ENCODE peak calls at places on chromosomes 12 and 14, in eight cellular contexts. Q, L, N, R, Z, J, X and A are unnamed samples.

GRCh38 chr14:64704743-64705405 is 650 bp downstream of the PLEKHG3 start:
- DNase-seq in Q (peak), L (no peak), N (no peak), R (no peak), Z (peak), J (no peak), X (peak), A (peak)

GRCh38 chr12:111180830-111181726 is 187.8 kb downstream of the PHETA1 start:
- DNase-seq in Q (peak), L (no peak), N (peak), R (peak), Z (peak), J (peak), X (peak), A (peak)

GRCh38 chr12:91896725-91897515 is 248.7 kb downstream of the BTG1 start:
- DNase-seq in Q (no peak), L (no peak), N (no peak), R (no peak), Z (no peak), J (no peak), X (peak), A (no peak)

GRCh38 chr12:47277972-47278448 is 198.3 kb upstream of the AMIGO2 start:
- DNase-seq in Q (no peak), L (no peak), N (peak), R (peak), Z (peak), J (no peak), X (no peak), A (no peak)

GRCh38 chr12:85280984-85281946 is 1.2 kb downstream of the ALX1 start:
- DNase-seq in Q (no peak), L (no peak), N (peak), R (no peak), Z (no peak), J (no peak), X (no peak), A (no peak)

GRCh38 chr12:77488041-77488620 is 342.6 kb upstream of the NAV3 start:
- DNase-seq in Q (no peak), L (no peak), N (peak), R (peak), Z (peak), J (no peak), X (no peak), A (no peak)

GRCh38 chr12:30882706-30883105 is 43.8 kb upstream of the TSPAN11 start:
- DNase-seq in Q (no peak), L (no peak), N (peak), R (no peak), Z (no peak), J (no peak), X (no peak), A (peak)

GRCh38 chr14:73741876-73742519 is 27.8 kb upstream of the PNMA1 start:
- DNase-seq in Q (no peak), L (peak), N (no peak), R (no peak), Z (no peak), J (no peak), X (no peak), A (no peak)

GRCh38 chr14:72480465-72481243 is 413.2 kb downstream of the DPF3 start:
- DNase-seq in Q (no peak), L (no peak), N (no peak), R (no peak), Z (peak), J (no peak), X (no peak), A (no peak)

GRCh38 chr12:30898846-30899245 is 27.7 kb upstream of the TSPAN11 start:
- DNase-seq in Q (no peak), L (no peak), N (no peak), R (no peak), Z (no peak), J (no peak), X (no peak), A (no peak)

GRCh38 chr12:27549801-27550652 is 26.0 kb downstream of the PPFIBP1 start:
- DNase-seq in Q (peak), L (no peak), N (peak), R (peak), Z (peak), J (peak), X (peak), A (peak)

GRCh38 chr14:36524220-36524837 is 4.3 kb upstream of the NKX2-1 start:
- DNase-seq in Q (no peak), L (no peak), N (no peak), R (no peak), Z (no peak), J (no peak), X (no peak), A (no peak)

GRCh38 chr14:96201157-96201556 is 3.5 kb upstream of the BDKRB2 start:
- DNase-seq in Q (no peak), L (no peak), N (no peak), R (no peak), Z (no peak), J (no peak), X (no peak), A (no peak)

GRCh38 chr12:31785318-31785717 is 56.5 kb upstream of the AMN1 start:
- DNase-seq in Q (no peak), L (no peak), N (no peak), R (no peak), Z (no peak), J (no peak), X (no peak), A (no peak)

GRCh38 chr12:109540526-109541411 is 32.5 kb downstream of the MMAB start:
- DNase-seq in Q (no peak), L (no peak), N (no peak), R (no peak), Z (no peak), J (no peak), X (no peak), A (no peak)

GRCh38 chr14:50853891-50854290 is 18.0 kb upstream of the ABHD12B start:
- DNase-seq in Q (no peak), L (no peak), N (no peak), R (no peak), Z (no peak), J (no peak), X (no peak), A (no peak)

GRCh38 chr12:84069699-84070098 is 842.9 kb downstream of the SLC6A15 start:
- DNase-seq in Q (no peak), L (no peak), N (no peak), R (peak), Z (peak), J (no peak), X (no peak), A (no peak)

GRCh38 chr12:89789862-89790261 is 81.2 kb upstream of the ATP2B1 start:
- DNase-seq in Q (no peak), L (no peak), N (peak), R (no peak), Z (no peak), J (no peak), X (no peak), A (no peak)

DNA sequence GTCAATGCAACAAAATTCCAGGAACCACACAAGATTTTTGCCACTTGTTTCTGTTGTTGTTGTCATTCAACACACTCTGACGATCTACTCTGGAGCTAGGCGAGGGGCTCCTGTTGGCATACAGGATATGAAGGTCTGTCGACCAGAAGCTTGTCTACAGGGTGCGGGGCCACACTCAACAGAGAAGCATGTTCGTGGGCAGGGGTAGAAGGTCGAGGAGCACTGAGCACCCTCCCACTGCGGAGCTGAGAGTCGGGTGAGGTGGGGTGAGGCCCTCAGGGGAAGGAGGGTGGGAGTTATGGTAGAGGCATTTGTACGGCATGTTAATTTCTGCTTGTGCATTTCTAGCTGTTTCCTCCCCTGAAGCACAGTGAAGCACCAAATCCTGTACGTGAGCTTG is 115.1 kb downstream of the PRMT8 start:
- DNase-seq in Q (no peak), L (no peak), N (no peak), R (no peak), Z (no peak), J (no peak), X (no peak), A (no peak)
- H3K4me3 ChIP-seq in Q (no peak), L (no peak), N (no peak), R (no peak), Z (no peak), J (no peak), X (no peak), A (no peak)

GRCh38 chr12:55682087-55682796 is 25.5 kb downstream of the ITGA7 start:
- DNase-seq in Q (no peak), L (no peak), N (no peak), R (no peak), Z (no peak), J (no peak), X (no peak), A (no peak)
- H3K4me3 ChIP-seq in Q (no peak), L (no peak), N (no peak), R (peak), Z (no peak), J (no peak), X (no peak), A (peak)

GRCh38 chr12:93174473-93174872 is 203.3 kb upstream of the NUDT4 start:
- DNase-seq in Q (no peak), L (no peak), N (no peak), R (no peak), Z (no peak), J (no peak), X (no peak), A (no peak)

GRCh38 chr12:93173178-93173957 is 204.4 kb upstream of the NUDT4 start:
- DNase-seq in Q (no peak), L (no peak), N (peak), R (peak), Z (peak), J (no peak), X (no peak), A (peak)

GRCh38 chr12:93176610-93177126 is 201.1 kb upstream of the NUDT4 start:
- DNase-seq in Q (no peak), L (no peak), N (no peak), R (no peak), Z (no peak), J (no peak), X (no peak), A (no peak)

GRCh38 chr12:93176166-93176565 is 201.6 kb upstream of the NUDT4 start:
- DNase-seq in Q (no peak), L (no peak), N (peak), R (peak), Z (peak), J (no peak), X (no peak), A (no peak)

DNA sequence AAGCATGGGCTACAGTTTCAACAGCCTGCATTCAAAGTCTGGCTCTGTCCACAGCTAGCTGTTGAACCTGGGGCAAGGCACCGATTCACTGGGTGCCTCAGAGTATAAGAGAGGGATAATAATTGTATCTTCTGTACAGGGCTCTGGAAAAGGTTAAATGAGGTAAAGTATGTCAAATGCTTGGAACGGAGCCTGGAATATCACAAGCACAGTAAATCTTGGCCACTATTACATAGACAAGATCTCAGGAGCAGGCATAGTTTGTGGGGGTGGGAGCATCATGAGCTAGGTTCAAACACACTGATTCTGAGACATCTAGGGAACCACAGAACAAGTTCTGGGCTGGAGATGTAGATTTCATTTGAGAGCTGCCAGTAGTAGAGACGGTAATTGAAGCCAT is 203.7 kb upstream of the NUDT4 start:
- DNase-seq in Q (no peak), L (no peak), N (peak), R (peak), Z (peak), J (no peak), X (no peak), A (no peak)
- H3K4me3 ChIP-seq in Q (no peak), L (no peak), N (no peak), R (no peak), Z (no peak), J (no peak), X (no peak), A (no peak)

DNA sequence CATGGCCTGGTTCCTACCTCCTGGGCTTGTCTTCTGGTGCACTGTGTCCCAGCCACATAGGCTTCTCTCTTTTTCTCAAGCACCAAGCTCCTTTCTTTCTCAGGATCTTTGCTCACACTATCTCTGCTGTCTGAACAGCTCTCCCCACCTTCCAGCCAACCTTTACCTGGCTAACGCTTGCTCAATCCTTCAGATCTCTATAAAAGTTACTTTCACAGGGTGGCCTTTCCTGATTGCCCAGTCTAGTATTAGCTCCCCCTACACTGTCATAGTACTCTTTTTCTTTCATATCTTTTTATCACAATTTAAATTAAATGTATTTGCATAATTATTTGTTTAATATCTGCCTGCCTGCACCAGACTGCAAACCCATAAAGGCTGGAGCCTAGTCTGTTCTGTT is 3.8 kb downstream of the PARP11 start:
- DNase-seq in Q (no peak), L (no peak), N (no peak), R (no peak), Z (no peak), J (no peak), X (no peak), A (no peak)
- H3K4me3 ChIP-seq in Q (no peak), L (peak), N (no peak), R (no peak), Z (no peak), J (no peak), X (no peak), A (no peak)

GRCh38 chr14:22472935-22473854 is 115.8 kb downstream of the DAD1 start:
- DNase-seq in Q (peak), L (no peak), N (peak), R (peak), Z (peak), J (peak), X (peak), A (peak)

GRCh38 chr14:22476005-22476751 is 112.8 kb downstream of the DAD1 start:
- DNase-seq in Q (no peak), L (no peak), N (no peak), R (no peak), Z (no peak), J (no peak), X (no peak), A (peak)

GRCh38 chr14:22475381-22475780 is 113.6 kb downstream of the DAD1 start:
- DNase-seq in Q (no peak), L (no peak), N (no peak), R (no peak), Z (no peak), J (no peak), X (no peak), A (no peak)

GRCh38 chr14:22476882-22477281 is 112.1 kb downstream of the DAD1 start:
- DNase-seq in Q (no peak), L (no peak), N (no peak), R (no peak), Z (no peak), J (no peak), X (no peak), A (no peak)

GRCh38 chr14:22474730-22475351 is 114.2 kb downstream of the DAD1 start:
- DNase-seq in Q (no peak), L (no peak), N (peak), R (peak), Z (peak), J (no peak), X (no peak), A (peak)
- H3K4me3 ChIP-seq in Q (no peak), L (no peak), N (no peak), R (no peak), Z (no peak), J (no peak), X (no peak), A (no peak)

DNA sequence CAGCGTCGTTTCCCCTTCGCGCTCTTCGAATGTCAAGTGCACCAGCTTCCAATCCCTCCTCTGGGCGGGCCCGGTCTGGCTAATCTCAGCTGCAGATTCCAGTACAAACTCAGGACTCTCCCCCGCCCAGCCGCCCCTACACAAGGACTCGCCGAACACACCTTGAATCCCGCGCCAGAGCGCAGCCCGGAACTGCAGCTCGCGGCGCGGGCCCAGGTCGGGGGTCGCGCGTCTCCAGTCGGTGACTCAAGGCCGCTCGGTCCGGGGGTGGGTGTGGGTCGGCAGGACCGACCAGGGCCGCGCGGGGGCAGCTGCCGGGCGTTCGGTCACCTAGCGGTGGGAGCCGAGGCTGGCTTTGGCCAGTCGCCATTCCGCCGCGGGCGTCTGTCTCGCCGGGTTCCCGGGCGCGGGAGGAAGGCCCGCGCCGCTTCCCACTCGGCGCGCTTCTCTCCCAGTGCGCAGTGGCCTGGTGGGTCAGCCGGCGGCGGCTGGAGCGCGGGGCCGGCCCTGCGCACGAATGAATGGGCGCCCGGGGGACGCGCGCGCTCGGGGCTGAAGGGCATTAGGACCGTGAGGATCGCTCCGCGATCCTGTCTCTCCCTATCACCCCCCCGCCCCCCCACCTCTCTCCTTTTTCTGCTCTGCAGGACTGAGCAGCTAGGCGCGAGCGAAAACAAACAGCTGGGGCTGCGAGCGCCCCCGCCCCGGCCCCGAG is at the start of gene GALNT16:
- DNase-seq in Q (peak), L (no peak), N (peak), R (no peak), Z (peak), J (peak), X (no peak), A (peak)
- H3K4me3 ChIP-seq in Q (peak), L (no peak), N (peak), R (peak), Z (peak), J (no peak), X (peak), A (peak)

DNA sequence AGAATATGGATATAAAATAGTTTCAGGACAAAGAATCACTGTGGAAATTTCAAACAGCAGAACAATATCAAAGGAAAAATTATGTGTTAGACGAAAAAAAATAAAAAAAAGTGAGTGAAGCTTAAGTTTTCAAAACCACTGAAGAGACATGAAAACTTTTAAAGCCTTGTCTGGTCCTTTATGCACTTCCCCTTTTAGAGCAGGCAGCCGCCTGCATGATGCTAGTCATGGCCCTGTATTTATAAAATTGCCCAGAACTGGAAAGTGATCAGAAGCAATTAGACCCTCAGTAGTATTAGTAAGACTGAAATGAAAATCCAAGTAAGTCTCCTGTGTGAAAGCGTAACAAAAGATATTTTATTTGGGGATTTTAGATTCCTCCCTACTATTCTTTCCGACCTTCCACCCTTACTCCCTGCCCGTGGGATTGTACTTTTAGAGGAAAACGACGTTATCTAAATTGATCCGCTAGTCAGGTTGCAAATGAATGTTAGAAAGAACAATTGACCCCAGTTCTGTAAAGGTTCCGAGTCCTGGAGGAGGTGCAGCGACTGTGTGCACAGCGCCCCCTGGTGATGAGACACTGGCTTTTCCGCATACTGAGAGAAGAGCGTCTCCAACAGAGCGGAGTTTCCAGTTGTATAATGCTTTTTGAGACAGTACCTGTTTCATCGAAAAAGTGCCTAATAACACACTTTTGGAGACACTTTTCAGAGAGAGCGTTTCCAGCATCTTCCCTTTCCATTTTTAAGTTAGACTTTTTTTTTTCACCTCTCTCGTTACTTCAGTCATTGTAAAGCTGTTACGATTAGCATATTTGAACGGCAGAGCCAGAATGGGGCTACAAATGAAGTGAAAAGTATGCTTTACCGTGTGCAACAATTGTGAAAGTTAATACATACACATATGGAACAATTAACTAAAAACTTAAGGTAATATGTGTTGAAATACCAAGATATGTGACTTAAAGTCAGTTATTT is 12.4 kb downstream of the MGST1 start:
- DNase-seq in Q (peak), L (no peak), N (peak), R (no peak), Z (peak), J (no peak), X (no peak), A (peak)
- H3K4me3 ChIP-seq in Q (no peak), L (no peak), N (no peak), R (no peak), Z (no peak), J (no peak), X (no peak), A (no peak)

DNA sequence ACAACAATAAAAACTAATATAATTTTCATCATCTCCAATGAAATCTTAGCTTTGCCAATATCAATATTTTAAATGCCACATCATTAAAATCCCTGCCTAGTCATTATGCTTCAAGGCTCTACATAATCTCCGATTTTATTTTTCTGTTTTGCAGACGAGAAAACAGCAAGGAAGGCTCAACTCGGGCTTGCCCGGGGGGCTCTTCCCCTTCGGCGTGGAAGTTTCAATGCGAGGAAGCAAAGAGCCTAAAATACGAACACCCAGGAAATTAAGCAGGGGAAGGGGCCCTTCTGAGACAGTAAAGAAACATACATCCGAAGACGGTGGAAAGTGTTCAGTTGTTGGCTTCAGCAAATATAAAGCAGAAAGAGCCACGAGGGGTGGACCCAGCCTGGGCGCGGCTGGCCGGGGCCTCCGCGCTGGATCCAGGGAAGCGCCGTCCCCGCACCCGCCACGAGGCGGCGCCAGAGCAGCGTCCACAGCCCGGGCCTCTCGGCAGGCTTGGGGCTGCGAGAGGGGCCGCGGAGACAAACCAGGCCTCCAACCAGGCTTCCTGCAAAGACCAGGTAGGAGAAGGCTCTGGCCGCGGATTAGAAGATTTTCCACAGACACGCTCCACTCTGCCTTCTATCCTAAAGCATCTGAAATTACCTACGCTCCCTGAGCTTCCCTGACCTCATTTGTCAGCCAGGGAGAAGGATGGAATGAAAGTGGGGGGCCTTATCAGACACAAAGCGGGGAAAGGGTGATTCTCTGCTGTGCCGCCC is 77.2 kb downstream of the SERPINA3 start:
- DNase-seq in Q (peak), L (no peak), N (peak), R (peak), Z (peak), J (peak), X (peak), A (peak)
- H3K4me3 ChIP-seq in Q (no peak), L (no peak), N (no peak), R (no peak), Z (no peak), J (no peak), X (no peak), A (peak)